ENCODE peak calls at places on chromosomes 2 and 18, in five cellular contexts. D is fibroblast of pulmonary artery, O is MCF 10A, Y is fibroblast of mammary gland, X is AG04450. J is an unnamed sample.

GRCh38 chr18:6752200-6752873 is 22.8 kb downstream of the ARHGAP28 start:
- DNase-seq in D (peak; percentile 17), Y (peak; percentile 54), O (no peak), X (peak; percentile 53), J (peak; percentile 92)

GRCh38 chr2:179444056-179444455 is 179.4 kb upstream of the SESTD1 start:
- DNase-seq in X (no peak), Y (peak; percentile 41), D (peak; percentile 48), O (peak; percentile 26), J (no peak)

GRCh38 chr2:240374085-240374907 is 61.2 kb upstream of the GPC1 start:
- DNase-seq in O (peak; percentile 61), D (peak; percentile 89), Y (peak; percentile 79), X (peak; percentile 81), J (peak; percentile 82)

GRCh38 chr18:48190994-48191393 is 218.2 kb downstream of the ZBTB7C start:
- DNase-seq in O (no peak), Y (no peak), D (no peak), X (no peak), J (no peak)

GRCh38 chr2:127469051-127469450 is 50.8 kb downstream of the PROC start:
- DNase-seq in O (no peak), Y (no peak), X (no peak), D (no peak), J (no peak)

GRCh38 chr2:53543083-53543482 is 224.5 kb upstream of the CHAC2 start:
- DNase-seq in O (no peak), X (no peak), D (no peak), Y (no peak), J (no peak)

GRCh38 chr2:134455426-134455825 is 201.6 kb downstream of the MGAT5 start:
- DNase-seq in O (no peak), X (no peak), D (no peak), Y (no peak), J (no peak)

GRCh38 chr2:233691443-233692433 is 952 bp upstream of the UGT1A6 start:
- DNase-seq in X (no peak), O (peak; percentile 98), D (no peak), Y (no peak), J (no peak)

GRCh38 chr2:10993001-10993481 is 81.3 kb downstream of the KCNF1 start:
- DNase-seq in O (no peak), D (no peak), Y (no peak), X (no peak), J (no peak)

GRCh38 chr2:207951734-207952480 is 73.4 kb downstream of the PLEKHM3 start:
- DNase-seq in X (no peak), D (no peak), O (no peak), Y (no peak), J (no peak)

GRCh38 chr2:119522561-119523110 is 1.6 kb downstream of the SCTR start:
- DNase-seq in Y (no peak), O (peak; percentile 6), D (no peak), X (no peak), J (no peak)

GRCh38 chr2:11697103-11697871 is 27.3 kb upstream of the NTSR2 start:
- DNase-seq in O (peak; percentile 96), D (peak; percentile 77), X (no peak), Y (peak; percentile 83), J (peak; percentile 63)

GRCh38 chr18:9823805-9824473 is 61.8 kb upstream of the TXNDC2 start:
- DNase-seq in X (no peak), Y (peak; percentile 71), O (no peak), D (peak; percentile 51), J (peak; percentile 49)

GRCh38 chr2:102049756-102050443 is 58.1 kb downstream of the IL1R2 start:
- DNase-seq in O (peak; percentile 83), D (peak; percentile 76), Y (peak; percentile 80), X (no peak), J (no peak)

GRCh38 chr2:233061591-233062446 is 1.7 kb downstream of the INPP5D start:
- DNase-seq in D (no peak), Y (no peak), O (no peak), X (no peak), J (no peak)

GRCh38 chr2:218022851-218023530 is 20.2 kb upstream of the TNS1 start:
- DNase-seq in O (no peak), D (no peak), Y (no peak), X (no peak), J (no peak)

GRCh38 chr2:177622516-177622915 is 229.9 kb downstream of the AGPS start:
- DNase-seq in X (no peak), Y (no peak), O (no peak), D (no peak), J (no peak)

GRCh38 chr2:85754313-85755095 is 713 bp downstream of the ATOH8 start:
- DNase-seq in O (no peak), X (no peak), D (peak; percentile 44), Y (no peak), J (no peak)

GRCh38 chr2:214310319-214310718 is 100.5 kb upstream of the VWC2L start:
- DNase-seq in D (no peak), O (peak; percentile 32), Y (no peak), X (no peak), J (no peak)

GRCh38 chr2:46171441-46171953 is 125.7 kb upstream of the EPAS1 start:
- DNase-seq in O (peak; percentile 89), Y (peak; percentile 95), X (peak; percentile 85), D (peak; percentile 79), J (peak; percentile 88)

GRCh38 chr2:26193578-26194231 is 20.8 kb downstream of the GAREM2 start:
- DNase-seq in D (no peak), Y (no peak), X (no peak), O (no peak), J (no peak)

GRCh38 chr18:13461936-13462335 is 243.4 kb downstream of the LDLRAD4 start:
- DNase-seq in Y (no peak), X (no peak), D (no peak), O (no peak), J (no peak)

GRCh38 chr2:172196768-172197322 is 94.1 kb upstream of the DLX2 start:
- DNase-seq in Y (peak; percentile 72), O (peak; percentile 99), D (no peak), X (no peak), J (peak; percentile 27)

GRCh38 chr18:31373641-31374040 is 2.9 kb upstream of the DSG4 start:
- DNase-seq in X (no peak), D (no peak), Y (no peak), O (no peak), J (no peak)

GRCh38 chr2:116467243-116467642 is 1347.2 kb upstream of the DDX18 start:
- DNase-seq in X (no peak), D (peak; percentile 5), O (peak; percentile 35), Y (no peak), J (no peak)

GRCh38 chr2:202885190-202885589 is 13.6 kb upstream of the ICA1L start:
- DNase-seq in O (no peak), D (no peak), Y (no peak), X (no peak), J (no peak)

GRCh38 chr2:199258291-199258690 is 199.4 kb downstream of the SATB2 start:
- DNase-seq in D (no peak), X (no peak), Y (peak; percentile 24), O (peak; percentile 14), J (no peak)